ENCODE peak calls at places on chromosomes 4 and X, in four cellular contexts. E is transverse colon, F is H1, X is GM12892. K is an unnamed sample.

GRCh38 chr4:1727117-1728031 is 6.1 kb downstream of the TACC3 start:
- DNase-seq in E (peak), F (no peak), X (no peak), K (no peak)

GRCh38 chrX:121854614-121854911 is 807.2 kb downstream of the GLUD2 start:
- DNase-seq in E (no peak), F (no peak), X (no peak), K (no peak)

GRCh38 chr4:83272900-83273299 is 11.7 kb downstream of the COQ2 start:
- DNase-seq in E (no peak), F (no peak), X (no peak), K (no peak)

GRCh38 chrX:1465261-1466231 is 12.8 kb upstream of the ASMTL start:
- DNase-seq in E (no peak), F (peak), X (no peak), K (no peak)

GRCh38 chr4:52572936-52573485 is 86.1 kb downstream of the USP46 start:
- DNase-seq in E (no peak), F (no peak), X (no peak), K (no peak)

GRCh38 chrX:44569122-44569521 is 26.5 kb upstream of the FUNDC1 start:
- DNase-seq in E (no peak), F (no peak), X (no peak), K (no peak)

GRCh38 chrX:38870386-38870895 is 69.2 kb downstream of the MID1IP1 start:
- DNase-seq in E (no peak), F (peak), X (no peak), K (no peak)

GRCh38 chr4:2537011-2537830 is 774 bp downstream of the FAM193A start:
- DNase-seq in E (peak), F (peak), X (peak), K (no peak)

GRCh38 chrX:149495573-149496071 is 9.5 kb downstream of the IDS start:
- DNase-seq in E (no peak), F (no peak), X (no peak), K (no peak)

GRCh38 chrX:39874202-39874816 is 223.4 kb downstream of the BCOR start:
- DNase-seq in E (no peak), F (no peak), X (peak), K (no peak)

GRCh38 chr4:75490155-75490554 is 24.0 kb downstream of the RCHY1 start:
- DNase-seq in E (no peak), F (no peak), X (no peak), K (no peak)

GRCh38 chr4:78057135-78057599 is at the start of gene FRAS1:
- DNase-seq in E (peak), F (peak), X (peak), K (no peak)

GRCh38 chrX:44042731-44043130 is 69.5 kb upstream of the NDP start:
- DNase-seq in E (no peak), F (no peak), X (no peak), K (no peak)

GRCh38 chr4:82733636-82734035 is 65.0 kb downstream of the SCD5 start:
- DNase-seq in E (no peak), F (no peak), X (no peak), K (no peak)

GRCh38 chr4:40189997-40190396 is 6.8 kb upstream of the RHOH start:
- DNase-seq in E (no peak), F (no peak), X (no peak), K (no peak)

GRCh38 chr4:174119051-174119450 is 164.4 kb downstream of the FBXO8 start:
- DNase-seq in E (no peak), F (no peak), X (no peak), K (no peak)

GRCh38 chrX:140765043-140765784 is 55.7 kb downstream of the LINC00632 start:
- DNase-seq in E (no peak), F (no peak), X (no peak), K (no peak)
- TF ChIP-seq POLR2A in E (no peak), F (no peak), X (no peak), K (no peak)

DNA sequence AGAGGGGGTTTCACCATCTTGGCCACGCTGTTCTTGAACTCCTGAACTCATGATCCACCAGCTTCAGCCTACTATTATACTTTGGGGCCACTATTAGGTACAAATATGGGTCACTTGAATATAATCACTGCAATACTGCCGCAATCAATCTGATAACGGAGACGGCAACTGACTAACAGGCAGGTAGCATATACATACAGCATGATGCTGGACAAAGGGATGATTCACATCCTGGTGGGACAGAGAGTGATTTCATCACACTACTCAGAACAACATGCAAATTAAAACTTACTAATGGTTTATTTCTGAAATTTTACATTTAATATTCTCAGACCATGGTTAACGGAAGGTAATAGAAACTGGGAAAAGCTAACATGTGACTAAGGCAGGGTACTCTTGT is 10.9 kb downstream of the LRBA start:
- DNase-seq in E (no peak), F (no peak), X (no peak), K (no peak)
- TF ChIP-seq POLR2AphosphoS5 in E (no peak), F (no peak), X (no peak), K (no peak)

DNA sequence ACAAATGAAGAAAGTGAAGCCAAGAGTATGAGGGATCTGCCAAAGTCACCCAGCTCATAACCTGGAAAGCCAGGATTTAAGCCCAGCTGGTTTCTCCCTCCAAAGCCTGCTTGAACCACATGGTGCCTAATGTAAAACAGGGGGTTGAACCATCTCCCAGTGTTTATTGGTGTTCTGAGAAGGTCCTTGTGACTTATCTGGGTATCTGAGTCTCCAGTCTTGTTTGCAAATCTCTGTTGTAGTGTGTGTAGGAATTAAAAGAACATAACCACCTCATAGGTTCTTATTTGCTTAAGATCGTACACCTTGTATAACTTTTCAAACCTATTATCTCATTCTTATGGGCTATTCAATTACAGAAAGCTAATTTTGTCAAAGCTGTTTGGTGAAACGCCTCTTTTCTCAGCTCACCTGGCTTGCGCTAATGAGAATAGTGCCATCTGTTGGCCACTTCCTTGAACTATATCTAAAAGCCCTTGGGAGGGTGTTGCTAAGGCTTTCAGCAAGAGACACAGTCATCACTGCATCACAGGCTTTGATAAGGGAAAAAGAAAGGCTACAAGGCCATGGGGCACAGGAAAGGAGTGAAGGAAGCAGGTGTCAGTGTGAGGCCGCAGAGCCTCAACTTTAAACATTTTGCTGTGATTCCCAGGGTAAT is 34.0 kb downstream of the ETDB start:
- DNase-seq in E (peak), F (no peak), X (no peak), K (no peak)
- TF ChIP-seq POLR2A in E (no peak), F (no peak), X (no peak), K (no peak)

DNA sequence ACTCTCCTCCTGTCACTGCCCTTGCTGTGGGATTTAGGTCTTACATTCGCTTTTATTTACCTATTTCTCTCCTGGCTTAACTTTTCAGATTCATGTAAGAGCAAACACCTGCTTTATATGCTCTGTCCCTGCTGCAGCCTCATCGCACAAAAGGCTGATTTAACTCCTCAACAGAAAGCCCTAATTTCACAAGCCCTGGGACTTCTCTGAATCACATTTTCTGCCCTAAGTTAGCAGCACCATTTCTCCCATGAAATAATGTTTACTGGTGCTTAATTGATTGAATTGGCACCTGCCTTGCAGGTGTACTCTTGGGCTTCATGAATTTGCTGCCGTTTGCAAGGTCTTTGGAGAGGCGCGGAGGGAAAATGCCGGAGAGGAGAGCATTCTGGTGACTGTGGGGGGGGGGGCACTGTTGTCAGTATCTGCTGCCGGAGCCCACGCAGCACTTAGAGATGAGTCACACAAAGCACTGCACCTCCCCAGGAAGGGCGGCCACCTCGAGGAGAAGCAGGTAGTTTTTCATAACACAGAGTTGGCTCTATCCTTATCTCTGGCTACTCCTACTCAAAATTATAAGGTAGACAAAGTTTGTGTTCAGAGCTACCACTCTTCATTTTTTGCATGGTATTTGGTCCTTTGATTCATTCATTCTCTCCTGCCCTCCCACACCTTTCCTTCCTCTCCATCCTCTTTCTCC is 76.4 kb upstream of the SCOC start:
- DNase-seq in E (no peak), F (no peak), X (no peak), K (no peak)
- TF ChIP-seq POLR2AphosphoS5 in E (no peak), F (no peak), X (no peak), K (no peak)

DNA sequence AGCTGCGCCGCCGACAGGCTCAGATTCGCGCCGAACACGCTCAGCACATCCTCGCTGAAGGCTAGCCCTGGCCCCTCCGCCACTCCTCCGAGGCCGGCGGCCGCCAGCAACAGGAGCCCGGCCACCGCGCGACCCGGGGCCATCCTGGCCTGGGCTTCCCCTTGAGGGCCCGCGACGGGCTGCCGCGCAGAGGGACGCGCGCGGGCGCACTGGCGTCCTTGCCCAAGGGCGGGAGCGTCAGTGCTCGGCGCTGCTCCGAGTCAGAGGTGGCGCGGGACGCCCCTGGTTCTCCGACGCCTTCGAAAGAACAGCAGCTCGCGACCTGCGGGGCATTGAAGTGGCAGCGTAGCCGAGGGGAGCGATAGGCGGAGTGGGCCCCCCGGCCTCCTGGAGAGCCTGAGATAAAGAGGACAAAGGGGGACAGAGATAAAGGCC is 745 bp downstream of the SLC39A8 start:
- DNase-seq in E (peak), F (peak), X (peak), K (peak)
- TF ChIP-seq POLR2A in E (peak), F (no peak), X (peak), K (no peak)

K was measured in GM12891.